ENCODE peak calls at places on chromosome 22, in ten cellular contexts. One of them, this sample, is unnamed.

GRCh38 chr22:49582171-49582570 is 245.5 kb downstream of the BRD1 start:
- DNase-seq in cardiac fibroblast: no peak
- DNase-seq in GM06990: no peak
- DNase-seq in kidney epithelial cell: no peak
- DNase-seq in H7: no peak
- DNase-seq in naive thymus-derived CD4-positive, alpha-beta T cell: no peak
- DNase-seq in brain microvascular endothelial cell: no peak
- DNase-seq in spleen: no peak
- DNase-seq in WERI-Rb-1: no peak
- DNase-seq in astrocyte of the spinal cord: no peak
- DNase-seq in this sample: no peak

GRCh38 chr22:31626427-31627150 is 35.4 kb downstream of the PISD start:
- DNase-seq in cardiac fibroblast: no peak
- DNase-seq in GM06990: no peak
- DNase-seq in kidney epithelial cell: no peak
- DNase-seq in H7: no peak
- DNase-seq in naive thymus-derived CD4-positive, alpha-beta T cell: no peak
- DNase-seq in brain microvascular endothelial cell: no peak
- DNase-seq in spleen: no peak
- DNase-seq in WERI-Rb-1: no peak
- DNase-seq in astrocyte of the spinal cord: no peak
- DNase-seq in this sample: no peak

GRCh38 chr22:30667092-30667485 is 586 bp downstream of the DUSP18 start:
- DNase-seq in cardiac fibroblast: peak; percentile 18
- DNase-seq in GM06990: no peak
- DNase-seq in kidney epithelial cell: no peak
- DNase-seq in H7: no peak
- DNase-seq in naive thymus-derived CD4-positive, alpha-beta T cell: no peak
- DNase-seq in brain microvascular endothelial cell: no peak
- DNase-seq in spleen: no peak
- DNase-seq in WERI-Rb-1: no peak
- DNase-seq in astrocyte of the spinal cord: peak; percentile 13
- DNase-seq in this sample: no peak

GRCh38 chr22:30822216-30823014 is 127.7 kb downstream of the OSBP2 start:
- DNase-seq in cardiac fibroblast: no peak
- DNase-seq in GM06990: no peak
- DNase-seq in kidney epithelial cell: no peak
- DNase-seq in H7: peak; percentile 87
- DNase-seq in naive thymus-derived CD4-positive, alpha-beta T cell: no peak
- DNase-seq in brain microvascular endothelial cell: no peak
- DNase-seq in spleen: no peak
- DNase-seq in WERI-Rb-1: no peak
- DNase-seq in astrocyte of the spinal cord: no peak
- DNase-seq in this sample: no peak

GRCh38 chr22:28953399-28953798 is 70.0 kb downstream of the ZNRF3 start:
- DNase-seq in cardiac fibroblast: no peak
- DNase-seq in GM06990: no peak
- DNase-seq in kidney epithelial cell: no peak
- DNase-seq in H7: no peak
- DNase-seq in naive thymus-derived CD4-positive, alpha-beta T cell: no peak
- DNase-seq in brain microvascular endothelial cell: no peak
- DNase-seq in spleen: no peak
- DNase-seq in WERI-Rb-1: no peak
- DNase-seq in astrocyte of the spinal cord: no peak
- DNase-seq in this sample: no peak

GRCh38 chr22:44893731-44894080 is 116.1 kb downstream of the PHF21B start:
- DNase-seq in cardiac fibroblast: no peak
- DNase-seq in GM06990: no peak
- DNase-seq in kidney epithelial cell: no peak
- DNase-seq in H7: no peak
- DNase-seq in naive thymus-derived CD4-positive, alpha-beta T cell: no peak
- DNase-seq in brain microvascular endothelial cell: no peak
- DNase-seq in spleen: peak; percentile 36
- DNase-seq in WERI-Rb-1: no peak
- DNase-seq in astrocyte of the spinal cord: no peak
- DNase-seq in this sample: no peak

GRCh38 chr22:44567846-44568493 is 69.9 kb upstream of the RTL6 start:
- DNase-seq in cardiac fibroblast: peak; percentile 71
- DNase-seq in GM06990: no peak
- DNase-seq in kidney epithelial cell: no peak
- DNase-seq in H7: no peak
- DNase-seq in naive thymus-derived CD4-positive, alpha-beta T cell: no peak
- DNase-seq in brain microvascular endothelial cell: peak; percentile 13
- DNase-seq in spleen: peak; percentile 79
- DNase-seq in WERI-Rb-1: peak; percentile 76
- DNase-seq in astrocyte of the spinal cord: peak; percentile 27
- DNase-seq in this sample: no peak

GRCh38 chr22:19759459-19759993 is 1.1 kb upstream of the TBX1 start:
- DNase-seq in cardiac fibroblast: no peak
- DNase-seq in GM06990: no peak
- DNase-seq in kidney epithelial cell: no peak
- DNase-seq in H7: peak; percentile 83
- DNase-seq in naive thymus-derived CD4-positive, alpha-beta T cell: no peak
- DNase-seq in brain microvascular endothelial cell: no peak
- DNase-seq in spleen: no peak
- DNase-seq in WERI-Rb-1: no peak
- DNase-seq in astrocyte of the spinal cord: no peak
- DNase-seq in this sample: no peak

GRCh38 chr22:44532466-44533025 is 34.5 kb upstream of the RTL6 start:
- DNase-seq in cardiac fibroblast: no peak
- DNase-seq in GM06990: no peak
- DNase-seq in kidney epithelial cell: no peak
- DNase-seq in H7: no peak
- DNase-seq in naive thymus-derived CD4-positive, alpha-beta T cell: no peak
- DNase-seq in brain microvascular endothelial cell: no peak
- DNase-seq in spleen: no peak
- DNase-seq in WERI-Rb-1: no peak
- DNase-seq in astrocyte of the spinal cord: no peak
- DNase-seq in this sample: no peak

GRCh38 chr22:49728566-49729271 is 99.0 kb downstream of the BRD1 start:
- DNase-seq in cardiac fibroblast: no peak
- DNase-seq in GM06990: no peak
- DNase-seq in kidney epithelial cell: no peak
- DNase-seq in H7: peak; percentile 56
- DNase-seq in naive thymus-derived CD4-positive, alpha-beta T cell: no peak
- DNase-seq in brain microvascular endothelial cell: no peak
- DNase-seq in spleen: no peak
- DNase-seq in WERI-Rb-1: no peak
- DNase-seq in astrocyte of the spinal cord: no peak
- DNase-seq in this sample: peak; percentile 7

GRCh38 chr22:19795617-19796008 is 35.0 kb downstream of the TBX1 start:
- DNase-seq in cardiac fibroblast: peak; percentile 13
- DNase-seq in GM06990: no peak
- DNase-seq in kidney epithelial cell: no peak
- DNase-seq in H7: no peak
- DNase-seq in naive thymus-derived CD4-positive, alpha-beta T cell: no peak
- DNase-seq in brain microvascular endothelial cell: no peak
- DNase-seq in spleen: no peak
- DNase-seq in WERI-Rb-1: no peak
- DNase-seq in astrocyte of the spinal cord: peak; percentile 42
- DNase-seq in this sample: no peak

GRCh38 chr22:47592791-47593190 is 830.3 kb downstream of the TBC1D22A start:
- DNase-seq in cardiac fibroblast: no peak
- DNase-seq in GM06990: no peak
- DNase-seq in kidney epithelial cell: no peak
- DNase-seq in H7: no peak
- DNase-seq in naive thymus-derived CD4-positive, alpha-beta T cell: no peak
- DNase-seq in brain microvascular endothelial cell: no peak
- DNase-seq in spleen: no peak
- DNase-seq in WERI-Rb-1: no peak
- DNase-seq in astrocyte of the spinal cord: no peak
- DNase-seq in this sample: no peak

GRCh38 chr22:20183101-20183500 is 32.2 kb upstream of the CCDC188 start:
- DNase-seq in cardiac fibroblast: no peak
- DNase-seq in GM06990: no peak
- DNase-seq in kidney epithelial cell: no peak
- DNase-seq in H7: no peak
- DNase-seq in naive thymus-derived CD4-positive, alpha-beta T cell: no peak
- DNase-seq in brain microvascular endothelial cell: no peak
- DNase-seq in spleen: no peak
- DNase-seq in WERI-Rb-1: no peak
- DNase-seq in astrocyte of the spinal cord: no peak
- DNase-seq in this sample: no peak

GRCh38 chr22:49882519-49883293 is 29.1 kb downstream of the ZBED4 start:
- DNase-seq in cardiac fibroblast: peak; percentile 43
- DNase-seq in GM06990: no peak
- DNase-seq in kidney epithelial cell: no peak
- DNase-seq in H7: no peak
- DNase-seq in naive thymus-derived CD4-positive, alpha-beta T cell: no peak
- DNase-seq in brain microvascular endothelial cell: peak; percentile 11
- DNase-seq in spleen: no peak
- DNase-seq in WERI-Rb-1: no peak
- DNase-seq in astrocyte of the spinal cord: peak; percentile 13
- DNase-seq in this sample: no peak

GRCh38 chr22:22013559-22014284 is 31.1 kb upstream of the TOP3B start:
- DNase-seq in cardiac fibroblast: no peak
- DNase-seq in GM06990: no peak
- DNase-seq in kidney epithelial cell: no peak
- DNase-seq in H7: no peak
- DNase-seq in naive thymus-derived CD4-positive, alpha-beta T cell: no peak
- DNase-seq in brain microvascular endothelial cell: no peak
- DNase-seq in spleen: no peak
- DNase-seq in WERI-Rb-1: no peak
- DNase-seq in astrocyte of the spinal cord: no peak
- DNase-seq in this sample: no peak
- H3K4me3 ChIP-seq in cardiac fibroblast: no peak overlapping the region
- H3K4me3 ChIP-seq in GM06990: no peak overlapping the region
- H3K4me3 ChIP-seq in kidney epithelial cell: no peak overlapping the region
- H3K4me3 ChIP-seq in H7: no peak overlapping the region
- H3K4me3 ChIP-seq in naive thymus-derived CD4-positive, alpha-beta T cell: no peak overlapping the region
- H3K4me3 ChIP-seq in brain microvascular endothelial cell: no peak overlapping the region
- H3K4me3 ChIP-seq in spleen: no peak overlapping the region
- H3K4me3 ChIP-seq in WERI-Rb-1: no peak overlapping the region
- H3K4me3 ChIP-seq in astrocyte of the spinal cord: no peak overlapping the region
- H3K4me3 ChIP-seq in this sample: no peak overlapping the region

DNA sequence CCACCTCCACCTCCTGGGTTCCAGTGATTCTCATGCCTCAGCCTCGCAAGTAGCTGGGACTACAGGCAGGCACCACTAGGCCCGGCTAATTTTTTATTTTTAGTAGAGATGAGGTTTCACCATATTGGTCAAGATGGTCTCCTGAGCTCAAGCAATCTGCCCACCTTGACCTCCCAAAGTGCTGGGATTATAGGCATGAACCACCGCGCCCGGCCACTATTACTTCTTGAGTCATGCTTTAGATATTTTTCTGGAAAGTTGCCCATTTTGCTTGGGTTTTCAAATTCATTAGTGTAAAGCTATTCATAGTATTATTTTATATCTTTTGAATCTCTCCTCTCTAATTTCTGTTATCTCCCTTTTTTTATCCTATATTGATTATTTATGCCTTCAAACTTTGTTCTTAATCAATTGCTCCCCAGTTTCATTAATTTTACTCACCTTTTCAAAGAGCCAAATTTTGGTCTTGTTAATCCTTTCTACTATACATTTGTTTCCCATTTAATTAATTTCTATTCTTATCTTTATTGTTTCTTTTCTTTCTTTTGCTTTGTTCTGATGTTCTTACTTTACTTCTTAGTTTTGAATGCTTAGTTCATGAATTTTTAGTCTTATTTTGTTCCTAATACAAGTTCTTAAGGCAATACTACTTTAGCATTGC is 10.3 kb upstream of the RAC2 start:
- DNase-seq in cardiac fibroblast: peak; percentile 88
- DNase-seq in GM06990: no peak
- DNase-seq in kidney epithelial cell: no peak
- DNase-seq in H7: no peak
- DNase-seq in naive thymus-derived CD4-positive, alpha-beta T cell: no peak
- DNase-seq in brain microvascular endothelial cell: peak; percentile 73
- DNase-seq in spleen: peak; percentile 21
- DNase-seq in WERI-Rb-1: no peak
- DNase-seq in astrocyte of the spinal cord: peak; percentile 73
- DNase-seq in this sample: no peak
- H3K4me3 ChIP-seq in cardiac fibroblast: no peak overlapping the region
- H3K4me3 ChIP-seq in GM06990: no peak overlapping the region
- H3K4me3 ChIP-seq in kidney epithelial cell: no peak overlapping the region
- H3K4me3 ChIP-seq in H7: no peak overlapping the region
- H3K4me3 ChIP-seq in naive thymus-derived CD4-positive, alpha-beta T cell: no peak overlapping the region
- H3K4me3 ChIP-seq in brain microvascular endothelial cell: no peak overlapping the region
- H3K4me3 ChIP-seq in spleen: no peak overlapping the region
- H3K4me3 ChIP-seq in WERI-Rb-1: no peak overlapping the region
- H3K4me3 ChIP-seq in astrocyte of the spinal cord: no peak overlapping the region
- H3K4me3 ChIP-seq in this sample: no peak overlapping the region

DNA sequence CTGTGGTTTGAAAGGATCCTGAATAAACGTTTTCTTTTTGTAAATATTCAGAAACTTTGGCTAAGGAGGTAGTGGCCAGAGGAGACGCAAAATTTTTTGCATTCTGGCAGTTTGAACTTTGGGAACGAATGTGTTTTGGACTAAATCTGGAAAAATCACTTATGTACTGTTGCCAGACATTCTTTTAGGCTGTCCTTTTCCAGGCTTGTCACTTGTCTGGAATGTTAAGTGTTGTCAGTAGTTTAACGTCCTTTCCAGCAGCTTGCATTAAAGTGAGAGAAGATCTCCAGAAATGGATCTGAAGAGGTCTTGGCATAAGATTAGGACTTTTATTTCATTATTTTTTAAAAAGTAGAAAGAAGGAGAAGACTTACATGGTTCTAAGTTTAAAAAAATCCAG is 18.5 kb downstream of the SPECC1L start:
- DNase-seq in cardiac fibroblast: peak; percentile 86
- DNase-seq in GM06990: no peak
- DNase-seq in kidney epithelial cell: no peak
- DNase-seq in H7: no peak
- DNase-seq in naive thymus-derived CD4-positive, alpha-beta T cell: no peak
- DNase-seq in brain microvascular endothelial cell: peak; percentile 56
- DNase-seq in spleen: no peak
- DNase-seq in WERI-Rb-1: no peak
- DNase-seq in astrocyte of the spinal cord: peak; percentile 81
- DNase-seq in this sample: no peak
- H3K4me3 ChIP-seq in cardiac fibroblast: no peak overlapping the region
- H3K4me3 ChIP-seq in GM06990: no peak overlapping the region
- H3K4me3 ChIP-seq in kidney epithelial cell: no peak overlapping the region
- H3K4me3 ChIP-seq in H7: no peak overlapping the region
- H3K4me3 ChIP-seq in naive thymus-derived CD4-positive, alpha-beta T cell: no peak overlapping the region
- H3K4me3 ChIP-seq in brain microvascular endothelial cell: no peak overlapping the region
- H3K4me3 ChIP-seq in spleen: no peak overlapping the region
- H3K4me3 ChIP-seq in WERI-Rb-1: no peak overlapping the region
- H3K4me3 ChIP-seq in astrocyte of the spinal cord: no peak overlapping the region
- H3K4me3 ChIP-seq in this sample: peak overlapping the region; percentile 27

DNA sequence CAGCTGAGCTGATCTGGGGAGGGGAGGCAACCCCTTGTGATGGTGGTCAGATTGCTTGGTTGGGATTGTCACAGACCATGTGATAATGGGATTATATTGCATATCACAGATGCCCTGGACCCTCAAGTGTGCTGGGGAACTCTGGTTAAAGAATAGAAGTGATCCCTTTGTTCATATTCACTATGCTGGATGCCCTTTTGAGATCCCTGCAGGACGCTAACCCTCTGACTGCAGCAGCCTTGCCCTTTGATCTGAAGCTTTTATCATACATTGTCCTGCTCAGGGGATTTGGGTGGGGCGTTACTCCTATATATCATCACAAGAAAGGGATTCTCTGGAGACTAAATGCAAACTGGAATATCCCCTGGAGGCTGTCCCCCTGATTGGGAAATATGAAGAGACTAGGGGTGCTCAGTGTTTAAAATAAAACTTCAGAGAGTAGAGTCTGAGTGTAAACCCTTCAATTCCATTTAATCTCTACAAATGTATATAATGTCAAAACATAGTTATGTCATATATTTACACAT is 77.0 kb upstream of the TOP3B start:
- DNase-seq in cardiac fibroblast: no peak
- DNase-seq in GM06990: no peak
- DNase-seq in kidney epithelial cell: no peak
- DNase-seq in H7: no peak
- DNase-seq in naive thymus-derived CD4-positive, alpha-beta T cell: no peak
- DNase-seq in brain microvascular endothelial cell: no peak
- DNase-seq in spleen: no peak
- DNase-seq in WERI-Rb-1: no peak
- DNase-seq in astrocyte of the spinal cord: no peak
- DNase-seq in this sample: no peak
- H3K4me3 ChIP-seq in cardiac fibroblast: no peak overlapping the region
- H3K4me3 ChIP-seq in GM06990: no peak overlapping the region
- H3K4me3 ChIP-seq in kidney epithelial cell: no peak overlapping the region
- H3K4me3 ChIP-seq in H7: no peak overlapping the region
- H3K4me3 ChIP-seq in naive thymus-derived CD4-positive, alpha-beta T cell: no peak overlapping the region
- H3K4me3 ChIP-seq in brain microvascular endothelial cell: no peak overlapping the region
- H3K4me3 ChIP-seq in spleen: no peak overlapping the region
- H3K4me3 ChIP-seq in WERI-Rb-1: no peak overlapping the region
- H3K4me3 ChIP-seq in astrocyte of the spinal cord: no peak overlapping the region
- H3K4me3 ChIP-seq in this sample: no peak overlapping the region